ENCODE peak calls at places on chromosomes 4 and X, in five cellular contexts. H is K562, R is Peyer's patch, X is sigmoid colon, S is breast epithelium. W is an unnamed sample. For H3K36me3, the result is how much of the 10 kb centered on the place peaks cover.

GRCh38 chr4:98092833-98093439 is 50.3 kb downstream of the STPG2 start:
- DNase-seq in H (no peak), R (no peak), X (no peak), S (no peak), W (no peak)

GRCh38 chr4:32847466-32847865 is 2127.3 kb downstream of the PCDH7 start:
- DNase-seq in H (no peak), R (no peak), X (no peak), S (no peak), W (no peak)

GRCh38 chrX:54810532-54810931 is 3.0 kb downstream of the MAGED2 start:
- DNase-seq in H (no peak), R (no peak), X (no peak), S (no peak), W (peak)

GRCh38 chr4:153792007-153792892 is 3.4 kb upstream of the SFRP2 start:
- DNase-seq in H (peak), R (peak), X (peak), S (peak), W (no peak)

GRCh38 chr4:10069065-10069626 is 47.5 kb downstream of the WDR1 start:
- DNase-seq in H (no peak), R (peak), X (no peak), S (no peak), W (no peak)

GRCh38 chr4:148302416-148302815 is 139.8 kb downstream of the NR3C2 start:
- DNase-seq in H (no peak), R (no peak), X (no peak), S (no peak), W (no peak)

GRCh38 chr4:8079031-8079885 is 79.4 kb downstream of the ABLIM2 start:
- DNase-seq in H (peak), R (no peak), X (no peak), S (no peak), W (no peak)

GRCh38 chrX:153722704-153723350 is 1.4 kb downstream of the BCAP31 start:
- DNase-seq in H (no peak), R (no peak), X (no peak), S (no peak), W (no peak)

GRCh38 chrX:150334998-150335397 is 28.1 kb upstream of the MAMLD1 start:
- DNase-seq in H (no peak), R (no peak), X (no peak), S (no peak), W (no peak)

GRCh38 chrX:150334100-150334499 is 29.0 kb upstream of the MAMLD1 start:
- DNase-seq in H (no peak), R (no peak), X (no peak), S (no peak), W (no peak)

GRCh38 chrX:150332023-150332422 is 31.1 kb upstream of the MAMLD1 start:
- DNase-seq in H (no peak), R (no peak), X (no peak), S (no peak), W (no peak)

GRCh38 chrX:150338615-150339014 is 24.5 kb upstream of the MAMLD1 start:
- DNase-seq in H (no peak), R (no peak), X (no peak), S (no peak), W (no peak)

DNA sequence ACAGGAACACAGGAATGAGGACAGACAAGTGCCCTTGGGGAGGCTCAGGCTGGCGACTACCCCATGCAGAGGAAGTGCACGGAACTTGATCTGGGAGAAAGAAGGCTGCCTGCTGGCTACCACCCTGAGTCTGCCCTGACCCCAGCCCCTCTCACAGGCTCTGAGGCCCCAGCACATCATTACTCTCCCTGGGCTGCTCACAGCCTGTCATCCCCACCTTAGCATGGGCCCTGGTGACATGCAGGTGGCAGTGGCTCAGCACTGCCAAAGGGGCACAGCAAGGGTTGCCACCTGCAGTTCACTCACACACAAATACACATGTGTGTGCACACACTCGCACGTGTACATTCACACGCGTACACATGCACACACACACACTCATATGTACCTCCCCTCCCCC is 26.1 kb upstream of the MAMLD1 start:
- DNase-seq in H (no peak), R (no peak), X (no peak), S (no peak), W (no peak)
- TF ChIP-seq POLR2A in H (no peak), R (no peak), X (no peak), S (no peak), W (no peak)

GRCh38 chr4:137700751-137701150 is 168.5 kb upstream of the PCDH18 start:
- DNase-seq in H (no peak), R (no peak), X (no peak), S (no peak), W (no peak)

GRCh38 chr4:137703225-137703624 is 170.9 kb upstream of the PCDH18 start:
- DNase-seq in H (no peak), R (no peak), X (no peak), S (no peak), W (no peak)

GRCh38 chr4:137694138-137694537 is 161.8 kb upstream of the PCDH18 start:
- DNase-seq in H (no peak), R (no peak), X (no peak), S (no peak), W (no peak)

GRCh38 chr4:137705171-137705783 is 173.0 kb upstream of the PCDH18 start:
- DNase-seq in H (no peak), R (no peak), X (no peak), S (no peak), W (no peak)

GRCh38 chr4:137700072-137700471 is 167.8 kb upstream of the PCDH18 start:
- DNase-seq in H (no peak), R (no peak), X (no peak), S (no peak), W (no peak)
- H3K4me3 ChIP-seq in H (no peak), R (no peak), X (no peak), S (no peak), W (no peak)

GRCh38 chr4:7054106-7054880 is 11.1 kb downstream of the TADA2B start:
- DNase-seq in H (no peak), R (no peak), X (no peak), S (no peak), W (no peak)

GRCh38 chr4:7055111-7055989 is 12.2 kb downstream of the TADA2B start:
- DNase-seq in H (no peak), R (no peak), X (peak), S (no peak), W (no peak)

GRCh38 chr4:7058792-7059191 is 9.1 kb downstream of the GRPEL1 start:
- DNase-seq in H (no peak), R (no peak), X (peak), S (no peak), W (no peak)

GRCh38 chr4:7052923-7053715 is 9.9 kb downstream of the TADA2B start:
- DNase-seq in H (no peak), R (no peak), X (peak), S (no peak), W (no peak)

DNA sequence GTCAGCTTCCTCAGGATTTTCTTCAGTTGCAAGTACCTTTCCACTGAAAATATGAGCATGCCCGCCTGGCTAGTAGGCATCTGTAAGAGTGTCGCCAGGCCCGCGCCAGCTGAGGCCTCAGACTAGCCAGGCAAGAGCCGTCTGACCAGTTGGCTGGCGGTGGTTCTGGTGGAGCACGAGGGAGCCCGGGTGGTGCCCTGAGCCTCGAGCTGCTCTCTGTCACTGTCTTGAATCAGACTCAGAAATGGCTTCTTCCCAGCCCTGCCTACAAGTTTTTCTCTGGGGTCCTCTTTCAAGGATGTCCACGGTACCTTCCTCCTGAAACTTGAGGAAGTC is 11.9 kb downstream of the GRPEL1 start:
- DNase-seq in H (no peak), R (no peak), X (peak), S (no peak), W (no peak)
- H3K36me3 ChIP-seq in H (half or more), R (under half), X (under half), S (under half), W (under half)

GRCh38 chrX:78945186-78945912 is at the start of gene P2RY10:
- DNase-seq in H (no peak), R (no peak), X (no peak), S (no peak), W (no peak)
- TF ChIP-seq POLR2A in H (no peak), R (peak), X (no peak), S (no peak), W (no peak)

DNA sequence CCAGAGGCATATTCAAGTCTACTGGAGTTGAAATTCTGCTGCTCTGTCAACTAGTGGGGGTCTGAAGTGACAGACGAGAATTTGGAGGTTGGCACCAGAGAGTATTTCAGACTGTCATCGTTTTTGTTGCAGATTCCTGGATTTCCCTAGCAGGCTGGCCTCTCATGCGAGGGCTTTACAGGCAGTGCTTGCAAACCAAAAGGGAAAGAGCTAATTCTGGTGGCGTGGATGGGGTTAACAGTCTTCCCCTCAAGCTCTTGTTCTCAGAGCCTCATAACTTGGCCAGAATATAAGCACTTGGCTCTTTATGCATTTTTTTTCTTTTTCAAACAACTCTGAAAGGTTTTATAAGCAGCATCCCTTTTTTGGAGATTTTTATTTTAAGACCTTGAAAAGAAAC is at the start of gene SPARCL1:
- DNase-seq in H (no peak), R (no peak), X (peak), S (peak), W (no peak)
- H3K4me3 ChIP-seq in H (no peak), R (peak), X (peak), S (peak), W (peak)